ENCODE peak calls at places on chromosomes 2 and 18, in six cellular contexts. One of them, this sample, is unnamed.

GRCh38 chr2:148680462-148680861 is 35.9 kb downstream of the EPC2 start:
- DNase-seq in Peyer's patch: no peak
- DNase-seq in A549: no peak
- DNase-seq in testis: no peak
- DNase-seq in lower leg skin: no peak
- DNase-seq in H54: no peak
- DNase-seq in this sample: no peak

GRCh38 chr2:128611421-128612320 is 293.0 kb upstream of the HS6ST1 start:
- DNase-seq in Peyer's patch: peak
- DNase-seq in A549: no peak
- DNase-seq in testis: no peak
- DNase-seq in lower leg skin: no peak
- DNase-seq in H54: no peak
- DNase-seq in this sample: no peak

GRCh38 chr2:19786408-19787058 is 115.2 kb downstream of the TTC32 start:
- DNase-seq in Peyer's patch: no peak
- DNase-seq in A549: peak
- DNase-seq in testis: no peak
- DNase-seq in lower leg skin: peak
- DNase-seq in H54: peak
- DNase-seq in this sample: peak

GRCh38 chr2:106117882-106118684 is 76.0 kb downstream of the UXS1 start:
- DNase-seq in Peyer's patch: no peak
- DNase-seq in A549: no peak
- DNase-seq in testis: no peak
- DNase-seq in lower leg skin: no peak
- DNase-seq in H54: no peak
- DNase-seq in this sample: no peak

GRCh38 chr2:63424329-63425078 is 163.8 kb downstream of the WDPCP start:
- DNase-seq in Peyer's patch: no peak
- DNase-seq in A549: peak
- DNase-seq in testis: peak
- DNase-seq in lower leg skin: no peak
- DNase-seq in H54: peak
- DNase-seq in this sample: peak

GRCh38 chr2:235966932-235967331 is 201.3 kb downstream of the GBX2 start:
- DNase-seq in Peyer's patch: no peak
- DNase-seq in A549: no peak
- DNase-seq in testis: no peak
- DNase-seq in lower leg skin: peak
- DNase-seq in H54: no peak
- DNase-seq in this sample: no peak

GRCh38 chr18:55452123-55452611 is 135.8 kb downstream of the TCF4 start:
- DNase-seq in Peyer's patch: no peak
- DNase-seq in A549: peak
- DNase-seq in testis: peak
- DNase-seq in lower leg skin: peak
- DNase-seq in H54: no peak
- DNase-seq in this sample: peak

GRCh38 chr2:241617431-241618154 is 19.4 kb downstream of the THAP4 start:
- DNase-seq in Peyer's patch: no peak
- DNase-seq in A549: no peak
- DNase-seq in testis: no peak
- DNase-seq in lower leg skin: no peak
- DNase-seq in H54: no peak
- DNase-seq in this sample: no peak

GRCh38 chr2:10414000-10414451 is 34.1 kb downstream of the ODC1 start:
- DNase-seq in Peyer's patch: peak
- DNase-seq in A549: no peak
- DNase-seq in testis: no peak
- DNase-seq in lower leg skin: no peak
- DNase-seq in H54: peak
- DNase-seq in this sample: no peak

GRCh38 chr2:1707771-1708351 is 36.5 kb downstream of the PXDN start:
- DNase-seq in Peyer's patch: no peak
- DNase-seq in A549: no peak
- DNase-seq in testis: peak
- DNase-seq in lower leg skin: peak
- DNase-seq in H54: no peak
- DNase-seq in this sample: no peak

GRCh38 chr2:127733816-127734537 is 32.7 kb downstream of the SFT2D3 start:
- DNase-seq in Peyer's patch: no peak
- DNase-seq in A549: no peak
- DNase-seq in testis: no peak
- DNase-seq in lower leg skin: no peak
- DNase-seq in H54: no peak
- DNase-seq in this sample: no peak

GRCh38 chr2:135456431-135456830 is 74.6 kb downstream of the ZRANB3 start:
- DNase-seq in Peyer's patch: no peak
- DNase-seq in A549: no peak
- DNase-seq in testis: no peak
- DNase-seq in lower leg skin: no peak
- DNase-seq in H54: no peak
- DNase-seq in this sample: no peak

GRCh38 chr2:74050153-74050552 is 65.4 kb downstream of the TET3 start:
- DNase-seq in Peyer's patch: no peak
- DNase-seq in A549: no peak
- DNase-seq in testis: no peak
- DNase-seq in lower leg skin: no peak
- DNase-seq in H54: no peak
- DNase-seq in this sample: no peak

GRCh38 chr2:216700088-216700567 is 4.8 kb upstream of the IGFBP5 start:
- DNase-seq in Peyer's patch: no peak
- DNase-seq in A549: no peak
- DNase-seq in testis: no peak
- DNase-seq in lower leg skin: no peak
- DNase-seq in H54: no peak
- DNase-seq in this sample: no peak

GRCh38 chr18:60259052-60259681 is 113.4 kb downstream of the MC4R start:
- DNase-seq in Peyer's patch: no peak
- DNase-seq in A549: no peak
- DNase-seq in testis: no peak
- DNase-seq in lower leg skin: no peak
- DNase-seq in H54: no peak
- DNase-seq in this sample: no peak

GRCh38 chr18:62772860-62773584 is 57.7 kb downstream of the PHLPP1 start:
- DNase-seq in Peyer's patch: no peak
- DNase-seq in A549: no peak
- DNase-seq in testis: no peak
- DNase-seq in lower leg skin: no peak
- DNase-seq in H54: no peak
- DNase-seq in this sample: no peak

GRCh38 chr2:137937778-137938177 is 26.5 kb upstream of the HNMT start:
- DNase-seq in Peyer's patch: no peak
- DNase-seq in A549: no peak
- DNase-seq in testis: no peak
- DNase-seq in lower leg skin: no peak
- DNase-seq in H54: no peak
- DNase-seq in this sample: no peak

GRCh38 chr18:62637403-62637802 is 77.9 kb upstream of the PHLPP1 start:
- DNase-seq in Peyer's patch: no peak
- DNase-seq in A549: no peak
- DNase-seq in testis: no peak
- DNase-seq in lower leg skin: peak
- DNase-seq in H54: no peak
- DNase-seq in this sample: no peak

GRCh38 chr2:123777116-123777515 is 248.0 kb upstream of the CNTNAP5 start:
- DNase-seq in Peyer's patch: no peak
- DNase-seq in A549: no peak
- DNase-seq in testis: no peak
- DNase-seq in lower leg skin: no peak
- DNase-seq in H54: no peak
- DNase-seq in this sample: no peak

GRCh38 chr2:11597538-11598225 is 63.8 kb downstream of the GREB1 start:
- DNase-seq in Peyer's patch: no peak
- DNase-seq in A549: no peak
- DNase-seq in testis: no peak
- DNase-seq in lower leg skin: no peak
- DNase-seq in H54: no peak
- DNase-seq in this sample: no peak

GRCh38 chr2:1593371-1594205 is 150.7 kb downstream of the PXDN start:
- DNase-seq in Peyer's patch: peak
- DNase-seq in A549: peak
- DNase-seq in testis: no peak
- DNase-seq in lower leg skin: peak
- DNase-seq in H54: peak
- DNase-seq in this sample: no peak

GRCh38 chr2:29617351-29617750 is 304.0 kb downstream of the ALK start:
- DNase-seq in Peyer's patch: no peak
- DNase-seq in A549: no peak
- DNase-seq in testis: no peak
- DNase-seq in lower leg skin: no peak
- DNase-seq in H54: no peak
- DNase-seq in this sample: no peak

DNA sequence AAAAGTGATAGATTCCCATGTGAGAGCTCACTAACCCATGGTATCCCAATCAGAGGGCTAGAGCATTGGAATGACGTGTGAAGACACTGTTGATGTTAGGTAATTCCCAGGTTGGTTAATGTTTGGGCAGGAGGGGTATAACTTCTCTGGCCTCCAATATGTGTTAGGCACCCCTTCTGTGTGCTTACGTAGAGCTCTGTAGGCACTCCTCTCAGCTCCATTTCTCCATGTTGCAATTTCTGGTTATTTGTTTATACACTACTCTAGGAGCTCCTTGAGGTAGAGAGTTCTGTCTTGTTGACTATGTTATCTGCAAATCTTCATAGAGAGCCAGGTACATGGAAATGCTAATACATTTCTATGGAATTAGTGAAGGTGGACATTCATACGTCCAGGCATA is 153.5 kb downstream of the RPIA start:
- DNase-seq in Peyer's patch: no peak
- DNase-seq in A549: no peak
- DNase-seq in testis: no peak
- DNase-seq in lower leg skin: no peak
- DNase-seq in H54: no peak
- DNase-seq in this sample: no peak
- TF ChIP-seq POLR2A in Peyer's patch: no peak
- TF ChIP-seq POLR2A in A549: no peak
- TF ChIP-seq POLR2A in testis: no peak
- TF ChIP-seq POLR2A in lower leg skin: no peak
- TF ChIP-seq POLR2A in H54: no peak
- TF ChIP-seq POLR2A in this sample: no peak

DNA sequence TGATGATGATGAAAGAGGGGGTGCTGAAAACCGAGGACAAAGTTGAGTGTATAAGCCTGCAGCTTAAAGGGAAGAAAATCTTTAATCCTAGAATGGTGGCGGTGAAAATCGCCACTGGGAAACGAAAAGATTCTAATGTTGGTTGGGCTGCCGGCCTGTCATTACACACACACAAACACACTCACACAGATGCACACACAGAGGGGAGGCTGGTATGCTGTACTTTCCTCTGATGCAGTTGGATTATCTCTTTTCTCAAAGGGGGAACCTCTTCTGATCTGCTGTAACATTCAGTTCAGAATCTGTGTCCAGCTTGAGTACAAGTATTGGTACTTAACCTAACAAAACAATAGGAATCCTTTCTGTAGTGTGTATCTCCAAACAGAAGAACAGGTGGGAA is 39.0 kb downstream of the ANXA4 start:
- DNase-seq in Peyer's patch: no peak
- DNase-seq in A549: peak
- DNase-seq in testis: no peak
- DNase-seq in lower leg skin: no peak
- DNase-seq in H54: no peak
- DNase-seq in this sample: no peak
- TF ChIP-seq POLR2A in Peyer's patch: no peak
- TF ChIP-seq POLR2A in A549: no peak
- TF ChIP-seq POLR2A in testis: no peak
- TF ChIP-seq POLR2A in lower leg skin: no peak
- TF ChIP-seq POLR2A in H54: no peak
- TF ChIP-seq POLR2A in this sample: no peak

DNA sequence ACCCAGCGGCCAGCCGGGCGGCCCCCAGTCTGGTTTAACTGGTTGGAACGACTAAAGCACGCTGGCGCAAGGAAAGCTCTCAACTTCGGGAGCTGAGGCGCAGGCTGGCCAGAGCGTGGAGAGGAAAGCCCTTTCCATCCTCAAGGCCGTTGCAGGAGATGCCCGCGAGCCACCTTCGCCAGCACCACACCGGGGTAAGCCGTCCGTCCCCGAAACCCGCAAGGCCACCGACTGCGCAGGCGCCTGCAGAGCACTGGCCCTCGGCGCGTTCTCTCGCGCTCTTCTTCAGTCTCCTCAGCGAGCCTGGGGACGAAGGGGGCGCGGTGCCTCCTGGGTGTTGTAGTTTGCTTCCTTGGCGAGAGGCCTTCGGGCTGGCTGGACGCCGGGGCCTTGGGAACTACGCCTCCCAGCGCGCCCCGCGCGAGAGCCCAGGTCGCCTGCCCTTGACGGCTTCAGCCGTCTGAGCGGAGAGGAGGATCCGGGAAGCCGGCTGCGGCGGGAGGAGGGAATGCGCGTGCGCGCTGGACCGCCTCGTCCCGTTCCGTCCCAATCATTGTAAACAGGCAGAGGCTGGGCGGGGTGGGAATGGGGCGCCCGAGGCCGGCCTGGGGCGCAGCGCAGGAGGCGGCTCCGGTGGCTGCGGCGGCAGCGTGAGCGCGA is at the start of gene RALBP1:
- DNase-seq in Peyer's patch: peak
- DNase-seq in A549: peak
- DNase-seq in testis: peak
- DNase-seq in lower leg skin: peak
- DNase-seq in H54: peak
- DNase-seq in this sample: peak
- TF ChIP-seq POLR2A in Peyer's patch: no peak
- TF ChIP-seq POLR2A in A549: peak
- TF ChIP-seq POLR2A in testis: peak
- TF ChIP-seq POLR2A in lower leg skin: peak
- TF ChIP-seq POLR2A in H54: peak
- TF ChIP-seq POLR2A in this sample: peak

DNA sequence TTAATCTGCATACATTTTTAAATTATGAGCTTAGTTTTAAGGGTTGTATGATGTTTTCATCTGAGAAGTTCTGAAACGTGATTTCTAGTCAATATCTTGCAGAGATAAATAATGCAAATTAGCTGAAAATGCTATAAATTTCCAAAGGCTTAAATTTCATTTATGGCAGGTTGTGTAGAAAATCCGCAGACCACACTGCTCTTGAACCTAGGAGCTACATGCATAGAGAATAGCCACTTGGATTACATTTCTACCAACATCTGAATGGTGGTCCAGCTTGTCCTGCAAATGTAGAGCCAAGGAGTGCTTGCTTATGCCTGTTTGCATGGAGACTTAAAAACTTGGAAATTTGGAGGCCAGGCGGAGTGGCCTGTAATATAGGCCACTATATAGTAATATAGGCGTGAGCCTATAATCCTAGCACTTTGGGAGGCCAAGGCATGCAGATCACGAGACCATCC is 6.8 kb downstream of the MAT2A start:
- DNase-seq in Peyer's patch: no peak
- DNase-seq in A549: peak
- DNase-seq in testis: no peak
- DNase-seq in lower leg skin: peak
- DNase-seq in H54: no peak
- DNase-seq in this sample: peak
- TF ChIP-seq POLR2A in Peyer's patch: no peak
- TF ChIP-seq POLR2A in A549: no peak
- TF ChIP-seq POLR2A in testis: no peak
- TF ChIP-seq POLR2A in lower leg skin: no peak
- TF ChIP-seq POLR2A in H54: no peak
- TF ChIP-seq POLR2A in this sample: peak

This sample was measured in erythroblast.